ENCODE peak calls at places on chromosomes 3 and 15, in four cellular contexts. A is CD4-positive, CD25-positive, alpha-beta regulatory T cell; L is fibroblast of lung; T is CD4-positive, alpha-beta T cell. J is an unnamed sample. For H3K9me3, the result is how much of the 10 kb centered on the place peaks cover.

GRCh38 chr3:5195605-5196004 is 8.1 kb downstream of the EDEM1 start:
- DNase-seq in T (no peak), A (no peak), L (peak), J (no peak)

GRCh38 chr15:85463273-85463937 is 83.0 kb downstream of the AKAP13 start:
- DNase-seq in A (no peak), T (no peak), L (peak), J (no peak)

GRCh38 chr3:72739521-72740466 is 108.5 kb downstream of the SHQ1 start:
- DNase-seq in A (no peak), T (no peak), L (no peak), J (no peak)

GRCh38 chr3:184003187-184003967 is 14.3 kb downstream of the ABCC5 start:
- DNase-seq in T (no peak), A (no peak), L (peak), J (no peak)

GRCh38 chr3:195771651-195772300 is 40.0 kb downstream of the MUC4 start:
- DNase-seq in L (no peak), A (no peak), T (no peak), J (no peak)

GRCh38 chr3:171165986-171166385 is 139.5 kb upstream of the SLC2A2 start:
- DNase-seq in A (no peak), T (no peak), L (peak), J (no peak)

GRCh38 chr3:184553385-184553784 is 8.2 kb upstream of the EPHB3 start:
- DNase-seq in L (no peak), T (no peak), A (no peak), J (no peak)

GRCh38 chr15:58260186-58260910 is 122.2 kb downstream of the AQP9 start:
- DNase-seq in A (no peak), T (no peak), L (peak), J (no peak)

GRCh38 chr3:129398803-129399144 is 29.7 kb downstream of the EFCAB12 start:
- DNase-seq in T (no peak), L (peak), A (no peak), J (no peak)

GRCh38 chr3:155981669-155982068 is 111.2 kb downstream of the GMPS start:
- DNase-seq in L (peak), A (no peak), T (no peak), J (no peak)

GRCh38 chr3:45948409-45948808 is 5.1 kb downstream of the CXCR6 start:
- DNase-seq in T (no peak), A (no peak), L (peak), J (no peak)

GRCh38 chr15:31263751-31264533 is 62.7 kb upstream of the KLF13 start:
- DNase-seq in L (no peak), A (peak), T (peak), J (peak)

GRCh38 chr3:193452338-193452737 is 73.8 kb upstream of the ATP13A5 start:
- DNase-seq in A (no peak), T (no peak), L (no peak), J (no peak)

GRCh38 chr3:14765576-14766427 is 53.0 kb upstream of the FGD5 start:
- DNase-seq in A (no peak), L (no peak), T (no peak), J (no peak)

GRCh38 chr3:4290272-4290893 is 12.8 kb upstream of the SETMAR start:
- DNase-seq in L (peak), A (peak), T (peak), J (no peak)

GRCh38 chr3:187808466-187809291 is 63.4 kb upstream of the BCL6 start:
- DNase-seq in A (no peak), T (no peak), L (no peak), J (no peak)

GRCh38 chr3:155185623-155186022 is 105.5 kb downstream of the MME start:
- DNase-seq in T (no peak), L (peak), A (no peak), J (no peak)

GRCh38 chr3:12643010-12643380 is 20.9 kb downstream of the RAF1 start:
- DNase-seq in A (no peak), T (no peak), L (no peak), J (no peak)

GRCh38 chr3:130699765-130700164 is 46.9 kb downstream of the PIK3R4 start:
- DNase-seq in T (no peak), L (no peak), A (peak), J (no peak)

GRCh38 chr15:64930019-64930652 is 18.4 kb downstream of the ANKDD1A start:
- DNase-seq in L (no peak), A (no peak), T (no peak), J (no peak)

GRCh38 chr3:193240850-193241706 is at the start of gene PLAAT1:
- DNase-seq in L (peak), T (no peak), A (no peak), J (no peak)

GRCh38 chr15:66877558-66878285 is 175.7 kb downstream of the SMAD6 start:
- DNase-seq in A (no peak), T (no peak), L (no peak), J (no peak)

GRCh38 chr15:94858449-94858848 is 627.1 kb downstream of the MCTP2 start:
- DNase-seq in T (no peak), A (no peak), L (peak), J (no peak)

GRCh38 chr15:66128116-66128715 is 125.3 kb downstream of the MEGF11 start:
- DNase-seq in A (no peak), T (no peak), L (no peak), J (no peak)

GRCh38 chr3:132550579-132551305 is 46.3 kb upstream of the ACKR4 start:
- DNase-seq in L (peak), A (no peak), T (no peak), J (no peak)

GRCh38 chr15:61816856-61817255 is 243.4 kb downstream of the VPS13C start:
- DNase-seq in T (no peak), L (no peak), A (no peak), J (no peak)

GRCh38 chr15:86538141-86538540 is 458.5 kb downstream of the AGBL1 start:
- DNase-seq in T (no peak), A (no peak), L (peak), J (no peak)
- H3K9me3 ChIP-seq in T (under half), A (under half), L (under half), J (under half)

DNA sequence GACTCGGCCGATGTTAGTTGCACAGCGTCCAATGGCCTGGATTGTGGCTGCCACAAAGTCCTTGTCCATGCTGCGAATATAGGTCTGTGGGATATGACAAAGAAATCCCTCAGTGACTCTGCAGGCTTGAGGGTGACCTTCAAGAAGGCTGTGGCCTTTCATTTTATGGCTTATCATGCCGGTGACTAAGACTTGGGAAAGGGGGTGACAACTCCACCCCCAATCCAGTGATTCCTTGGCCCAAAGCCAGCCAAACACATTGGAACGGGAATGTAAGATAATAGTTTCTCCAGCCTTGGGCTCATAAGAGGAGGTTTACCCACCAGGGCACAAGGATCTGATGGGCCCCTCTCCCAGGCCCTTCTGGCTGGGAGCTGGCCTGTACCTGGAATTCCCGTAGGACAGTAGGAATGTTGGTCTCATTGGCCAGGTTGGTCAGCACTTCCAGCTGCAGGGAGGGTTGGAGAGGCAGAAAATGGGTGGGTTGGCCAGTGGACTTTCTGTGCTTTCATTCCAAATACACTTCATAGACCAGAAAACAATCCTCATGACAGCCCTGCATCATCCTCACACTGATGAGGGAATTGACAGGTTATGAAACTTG is 30.7 kb upstream of the CPEB1 start:
- DNase-seq in A (no peak), T (no peak), L (no peak), J (no peak)
- H3K9me3 ChIP-seq in A (under half), T (under half), L (under half), J (under half)

DNA sequence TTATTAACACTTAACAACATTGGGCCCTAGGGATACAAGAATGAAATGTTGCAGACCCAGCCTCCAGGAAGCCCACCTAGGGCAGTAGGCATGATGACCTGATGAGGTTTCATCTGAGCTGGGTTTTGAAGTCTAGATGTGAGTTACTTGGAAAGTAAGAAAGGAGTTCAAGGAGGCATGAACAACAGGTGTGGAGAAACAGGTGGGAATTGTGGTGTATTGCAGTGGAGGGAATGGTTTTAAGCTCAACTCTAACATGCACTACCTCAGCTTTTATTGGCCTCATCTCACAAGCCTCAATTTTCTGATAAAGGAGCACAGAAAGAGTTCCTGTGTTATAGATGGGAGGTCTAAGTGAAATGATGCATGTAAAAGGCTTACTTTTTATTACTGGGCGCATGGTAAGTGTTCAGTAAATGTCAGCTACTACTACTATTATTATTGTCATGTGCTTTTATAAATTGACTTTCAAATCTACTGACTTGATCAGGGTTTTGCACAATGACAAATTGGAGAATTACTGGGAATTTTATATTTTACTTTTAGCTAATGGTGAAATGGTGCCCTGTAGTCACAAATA is 19.3 kb downstream of the SCAANT1 start:
- DNase-seq in L (no peak), A (no peak), T (no peak), J (no peak)
- H3K9me3 ChIP-seq in L (under half), A (under half), T (under half), J (under half)

GRCh38 chr15:86558678-86559077 is 479.0 kb downstream of the AGBL1 start:
- DNase-seq in T (no peak), A (no peak), L (no peak), J (no peak)
- H3K9me3 ChIP-seq in T (under half), A (under half), L (under half), J (under half)

GRCh38 chr3:149217347-149217746 is 4.3 kb downstream of the CP start:
- DNase-seq in L (no peak), T (no peak), A (no peak), J (no peak)

GRCh38 chr3:149212386-149212785 is 9.2 kb downstream of the CP start:
- DNase-seq in T (no peak), A (no peak), L (no peak), J (no peak)

GRCh38 chr3:149216195-149216869 is 5.3 kb downstream of the CP start:
- DNase-seq in T (no peak), L (peak), A (no peak), J (no peak)

GRCh38 chr3:149214702-149215101 is 6.9 kb downstream of the CP start:
- DNase-seq in L (no peak), A (no peak), T (no peak), J (no peak)

GRCh38 chr3:149215474-149215873 is 6.2 kb downstream of the CP start:
- DNase-seq in A (no peak), L (peak), T (no peak), J (no peak)
- H3K9me3 ChIP-seq in A (under half), L (under half), T (under half), J (under half)

GRCh38 chr15:86615411-86615810 is 535.7 kb downstream of the AGBL1 start:
- DNase-seq in L (no peak), T (no peak), A (no peak), J (no peak)

GRCh38 chr15:86609275-86609674 is 529.6 kb downstream of the AGBL1 start:
- DNase-seq in L (no peak), A (no peak), T (no peak), J (no peak)

GRCh38 chr15:86608461-86608860 is 528.8 kb downstream of the AGBL1 start:
- DNase-seq in A (no peak), L (peak), T (no peak), J (no peak)

GRCh38 chr15:86610038-86610437 is 530.4 kb downstream of the AGBL1 start:
- DNase-seq in L (no peak), T (no peak), A (no peak), J (no peak)

GRCh38 chr15:86611392-86612040 is 531.8 kb downstream of the AGBL1 start:
- DNase-seq in A (peak), L (peak), T (no peak), J (no peak)
- H3K9me3 ChIP-seq in A (under half), L (under half), T (under half), J (under half)

DNA sequence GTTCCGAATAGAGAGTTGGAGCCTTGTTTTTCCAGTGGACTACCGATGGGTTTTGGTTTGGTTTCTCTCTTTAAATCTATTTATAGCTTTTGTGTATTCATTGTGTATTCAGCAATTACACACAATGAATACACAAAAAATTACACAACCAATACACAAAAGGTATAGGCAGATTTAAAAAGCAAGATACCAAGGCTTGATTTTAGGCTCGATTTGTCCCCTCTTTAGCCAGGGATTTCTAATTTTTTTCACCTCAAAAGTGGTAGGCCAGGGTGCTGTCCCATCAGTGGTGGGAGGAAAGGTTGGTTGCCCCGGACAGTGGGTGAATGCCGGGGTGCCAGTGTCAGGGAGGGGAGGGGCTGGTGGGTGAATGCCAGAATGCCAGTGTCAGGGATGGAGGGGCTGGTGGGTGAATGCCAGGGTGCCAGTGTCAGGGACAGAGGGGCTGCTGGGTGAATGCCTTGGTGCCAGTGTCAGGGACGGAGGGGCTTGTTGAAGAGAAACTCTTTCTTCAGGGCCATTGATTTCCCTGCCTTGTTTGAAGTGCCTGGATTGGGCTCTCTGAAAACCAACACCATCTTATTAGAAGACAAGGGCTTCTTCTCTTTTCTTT is 186.2 kb downstream of the GOLGA6L6 start:
- DNase-seq in A (no peak), T (no peak), L (no peak), J (no peak)
- H3K9me3 ChIP-seq in A (under half), T (under half), L (under half), J (under half)

DNA sequence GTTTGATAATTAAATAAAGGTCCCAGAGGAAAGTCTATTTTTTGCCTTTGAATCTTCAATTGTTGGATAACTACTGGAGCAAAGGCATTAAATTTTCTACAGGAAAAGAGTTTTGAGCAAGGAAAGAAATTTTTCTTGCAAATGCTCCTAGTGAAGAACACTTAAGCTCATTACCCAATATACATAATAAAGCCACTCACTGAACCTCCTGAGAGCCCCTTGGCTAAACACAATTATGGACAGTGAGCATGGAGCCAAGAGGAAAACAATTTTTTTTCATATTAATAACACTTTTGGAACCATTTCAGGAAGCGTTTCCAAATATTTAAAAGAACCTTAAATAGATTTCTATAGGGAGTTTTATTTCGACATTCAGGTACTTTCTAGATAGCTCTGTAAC is 581.2 kb downstream of the ZNF385D start:
- DNase-seq in T (no peak), A (no peak), L (no peak), J (no peak)
- H3K9me3 ChIP-seq in T (under half), A (under half), L (under half), J (under half)

GRCh38 chr15:59958288-59958687 is 45.8 kb upstream of the FOXB1 start:
- DNase-seq in T (no peak), L (no peak), A (no peak), J (no peak)
- H3K9me3 ChIP-seq in T (under half), L (under half), A (under half), J (under half)

J was measured in T-helper 17 cell.